ENCODE peak calls at places on chromosomes 12 and 14, in five cellular contexts. C, N, I, K and J are unnamed samples.

GRCh38 chr12:124493809-124494750 is 73.3 kb downstream of the NCOR2 start:
- DNase-seq in C (peak), N (no peak), I (no peak), K (no peak), J (no peak)

GRCh38 chr12:12172106-12172511 is 94.7 kb downstream of the LRP6 start:
- DNase-seq in C (no peak), N (peak), I (no peak), K (no peak), J (no peak)

GRCh38 chr14:42715316-42715715 is 1108.6 kb downstream of the LRFN5 start:
- DNase-seq in C (no peak), N (peak), I (no peak), K (no peak), J (no peak)

GRCh38 chr12:115870021-115870420 is 407.5 kb downstream of the MED13L start:
- DNase-seq in C (no peak), N (no peak), I (no peak), K (no peak), J (no peak)

GRCh38 chr14:23299558-23299957 is 3.1 kb downstream of the PPP1R3E start:
- DNase-seq in C (no peak), N (peak), I (no peak), K (peak), J (no peak)

GRCh38 chr12:104886418-104887401 is 71.4 kb downstream of the SLC41A2 start:
- DNase-seq in C (no peak), N (peak), I (no peak), K (no peak), J (no peak)

GRCh38 chr12:48980389-48980952 is 2.3 kb downstream of the WNT1 start:
- DNase-seq in C (peak), N (peak), I (no peak), K (no peak), J (no peak)

GRCh38 chr12:68450947-68451260 is 118.7 kb upstream of the MDM1 start:
- DNase-seq in C (no peak), N (no peak), I (no peak), K (no peak), J (no peak)

GRCh38 chr12:34405286-34406227 is 383.3 kb downstream of the ALG10 start:
- DNase-seq in C (peak), N (no peak), I (peak), K (peak), J (no peak)

GRCh38 chr12:51959211-51959610 is 7.7 kb downstream of the ACVR1B start:
- DNase-seq in C (peak), N (no peak), I (peak), K (no peak), J (no peak)

GRCh38 chr12:113263431-113263963 is 42.2 kb downstream of the TPCN1 start:
- DNase-seq in C (no peak), N (no peak), I (no peak), K (no peak), J (no peak)

GRCh38 chr12:57771271-57771872 is 533 bp downstream of the METTL1 start:
- DNase-seq in C (peak), N (peak), I (peak), K (peak), J (peak)

GRCh38 chr12:116273813-116274551 is 3.5 kb downstream of the MED13L start:
- DNase-seq in C (no peak), N (no peak), I (no peak), K (no peak), J (no peak)

GRCh38 chr12:97701901-97702300 is 239.3 kb downstream of the RMST start:
- DNase-seq in C (no peak), N (peak), I (no peak), K (no peak), J (no peak)

GRCh38 chr12:125029756-125030358 is 35.4 kb upstream of the AACS start:
- DNase-seq in C (no peak), N (no peak), I (no peak), K (no peak), J (no peak)

GRCh38 chr14:44412858-44413569 is 94.1 kb downstream of the FSCB start:
- DNase-seq in C (no peak), N (no peak), I (no peak), K (no peak), J (no peak)

GRCh38 chr12:45989277-45989856 is 1.0 kb downstream of the SCAF11 start:
- DNase-seq in C (no peak), N (peak), I (no peak), K (no peak), J (no peak)

DNA sequence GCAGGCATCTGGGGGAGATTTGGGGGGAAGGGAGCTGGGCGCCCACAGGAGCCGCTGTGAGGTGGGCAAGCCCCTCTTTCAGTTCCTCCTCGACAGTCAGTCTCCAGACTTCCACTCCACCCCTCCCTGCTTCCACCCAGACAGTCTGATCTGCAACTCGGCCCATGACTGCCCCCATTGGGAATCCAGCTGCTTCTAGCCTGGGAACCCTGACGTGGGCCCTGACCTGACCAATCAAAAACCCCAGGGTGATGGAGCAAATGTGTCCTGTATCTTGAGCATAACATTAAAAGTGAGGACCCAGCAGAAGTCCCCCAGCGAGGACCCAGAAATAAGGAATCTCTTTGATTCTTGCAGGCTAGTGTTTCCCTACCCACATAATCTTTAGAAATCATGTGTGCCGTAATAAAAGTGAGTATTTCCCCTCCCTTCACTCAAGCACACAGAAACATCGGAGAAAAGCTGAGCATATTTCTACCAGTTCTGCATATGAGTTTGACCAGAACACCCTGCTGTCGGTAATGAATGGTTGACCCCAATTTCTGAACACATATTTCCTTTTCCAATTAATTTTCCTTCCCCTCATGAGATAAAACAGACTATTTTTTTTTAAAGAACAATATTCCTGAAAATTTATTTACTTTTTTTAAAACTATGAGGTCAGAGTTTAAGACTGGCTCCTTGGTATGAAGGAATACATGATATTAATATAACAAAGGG is 6.4 kb downstream of the SSH1 start:
- DNase-seq in C (no peak), N (no peak), I (peak), K (no peak), J (no peak)
- TF ChIP-seq CTCF in C (no peak), N (no peak), I (no peak), K (no peak), J (no peak)

GRCh38 chr14:24605435-24606190 is 3.9 kb downstream of the GZMH start:
- DNase-seq in C (peak), N (peak), I (no peak), K (peak), J (no peak)
- TF ChIP-seq CTCF in C (peak), N (peak), I (peak), K (peak), J (no peak)

DNA sequence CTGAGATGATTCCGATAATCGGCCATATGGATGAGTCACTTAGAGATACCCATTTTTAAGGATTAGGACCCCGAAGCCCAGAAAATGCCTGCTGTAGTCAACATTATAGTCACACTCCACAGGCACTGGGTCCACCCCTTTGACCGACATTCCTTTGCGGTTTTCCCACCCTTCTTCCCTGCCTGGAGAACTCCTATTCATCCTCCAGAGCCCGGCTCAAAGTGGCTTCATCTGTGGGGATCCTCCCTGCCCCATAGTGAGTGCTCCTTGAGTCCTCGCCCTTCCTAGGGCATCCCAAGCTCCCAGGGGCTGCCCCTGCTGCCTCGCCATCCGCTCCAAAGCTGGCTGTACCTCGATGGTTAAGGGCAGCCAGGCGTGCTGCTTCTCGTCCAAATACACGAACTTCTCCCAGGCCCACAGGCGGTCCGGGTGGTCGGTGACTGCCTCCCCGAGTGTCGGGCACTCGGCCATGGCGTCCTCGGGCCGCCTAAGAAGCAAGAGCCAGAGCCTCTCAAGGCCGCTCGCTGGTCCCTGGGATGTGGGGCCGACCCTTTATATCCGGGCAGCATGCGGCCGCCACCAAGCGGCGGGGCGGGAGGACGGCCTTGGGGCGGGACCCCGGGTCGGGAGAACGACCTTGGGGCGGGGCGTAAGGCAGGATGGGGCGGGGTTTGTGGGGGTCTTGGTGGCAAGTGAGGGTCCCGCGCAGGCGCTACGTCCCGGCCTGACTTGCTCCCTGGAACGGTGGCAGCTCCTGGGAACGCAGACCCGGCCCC is at the start of gene TCL1A:
- DNase-seq in C (no peak), N (no peak), I (no peak), K (peak), J (no peak)
- TF ChIP-seq CTCF in C (no peak), N (no peak), I (no peak), K (no peak), J (no peak)

GRCh38 chr12:128969480-128970055 is 116.3 kb downstream of the GLT1D1 start:
- DNase-seq in C (peak), N (peak), I (no peak), K (peak), J (no peak)
- TF ChIP-seq CTCF in C (no peak), N (peak), I (no peak), K (no peak), J (no peak)

GRCh38 chr12:43733687-43734086 is 24.9 kb downstream of the PUS7L start:
- DNase-seq in C (no peak), N (no peak), I (no peak), K (no peak), J (no peak)
- TF ChIP-seq CTCF in C (no peak), N (peak), I (no peak), K (no peak), J (no peak)